ENCODE peak calls at places on chromosomes 16 and 17, in five cellular contexts. One of them, this sample, is unnamed.

GRCh38 chr17:54967621-54968258 is 714 bp downstream of the COX11 start:
- DNase-seq in stimulated activated CD8-positive, alpha-beta memory T cell treated with anti-CD3 and anti-CD28 coated beads, Interleukin-15, amount 100 ng/mL, for 24 hours: no peak
- DNase-seq in cardiac muscle cell: peak
- DNase-seq in CD8-positive, alpha-beta T cell: no peak
- DNase-seq in activated CD8-positive, alpha-beta memory T cell treated with anti-CD3 and anti-CD28 coated beads for 1 hour: no peak
- DNase-seq in this sample: no peak

GRCh38 chr17:81682565-81683207 is 911 bp downstream of the ARL16 start:
- DNase-seq in stimulated activated CD8-positive, alpha-beta memory T cell treated with anti-CD3 and anti-CD28 coated beads, Interleukin-15, amount 100 ng/mL, for 24 hours: no peak
- DNase-seq in cardiac muscle cell: no peak
- DNase-seq in CD8-positive, alpha-beta T cell: no peak
- DNase-seq in activated CD8-positive, alpha-beta memory T cell treated with anti-CD3 and anti-CD28 coated beads for 1 hour: no peak
- DNase-seq in this sample: no peak

GRCh38 chr16:87008664-87009063 is 308.5 kb downstream of the C16orf95 start:
- DNase-seq in stimulated activated CD8-positive, alpha-beta memory T cell treated with anti-CD3 and anti-CD28 coated beads, Interleukin-15, amount 100 ng/mL, for 24 hours: no peak
- DNase-seq in cardiac muscle cell: no peak
- DNase-seq in CD8-positive, alpha-beta T cell: no peak
- DNase-seq in activated CD8-positive, alpha-beta memory T cell treated with anti-CD3 and anti-CD28 coated beads for 1 hour: no peak
- DNase-seq in this sample: no peak

GRCh38 chr17:45958994-45959665 is 39.9 kb upstream of the STH start:
- DNase-seq in stimulated activated CD8-positive, alpha-beta memory T cell treated with anti-CD3 and anti-CD28 coated beads, Interleukin-15, amount 100 ng/mL, for 24 hours: no peak
- DNase-seq in cardiac muscle cell: no peak
- DNase-seq in CD8-positive, alpha-beta T cell: no peak
- DNase-seq in activated CD8-positive, alpha-beta memory T cell treated with anti-CD3 and anti-CD28 coated beads for 1 hour: no peak
- DNase-seq in this sample: no peak

GRCh38 chr17:65553646-65554567 is 7.5 kb downstream of the AXIN2 start:
- DNase-seq in stimulated activated CD8-positive, alpha-beta memory T cell treated with anti-CD3 and anti-CD28 coated beads, Interleukin-15, amount 100 ng/mL, for 24 hours: no peak
- DNase-seq in cardiac muscle cell: no peak
- DNase-seq in CD8-positive, alpha-beta T cell: no peak
- DNase-seq in activated CD8-positive, alpha-beta memory T cell treated with anti-CD3 and anti-CD28 coated beads for 1 hour: no peak
- DNase-seq in this sample: no peak

GRCh38 chr16:30760160-30760559 is 1.7 kb downstream of the CFAP119 start:
- DNase-seq in stimulated activated CD8-positive, alpha-beta memory T cell treated with anti-CD3 and anti-CD28 coated beads, Interleukin-15, amount 100 ng/mL, for 24 hours: no peak
- DNase-seq in cardiac muscle cell: no peak
- DNase-seq in CD8-positive, alpha-beta T cell: no peak
- DNase-seq in activated CD8-positive, alpha-beta memory T cell treated with anti-CD3 and anti-CD28 coated beads for 1 hour: no peak
- DNase-seq in this sample: no peak

GRCh38 chr16:1903220-1903574 is 15.0 kb downstream of the HS3ST6 start:
- DNase-seq in stimulated activated CD8-positive, alpha-beta memory T cell treated with anti-CD3 and anti-CD28 coated beads, Interleukin-15, amount 100 ng/mL, for 24 hours: no peak
- DNase-seq in cardiac muscle cell: no peak
- DNase-seq in CD8-positive, alpha-beta T cell: no peak
- DNase-seq in activated CD8-positive, alpha-beta memory T cell treated with anti-CD3 and anti-CD28 coated beads for 1 hour: no peak
- DNase-seq in this sample: no peak

GRCh38 chr17:67260051-67260987 is 15.3 kb upstream of the HELZ start:
- DNase-seq in stimulated activated CD8-positive, alpha-beta memory T cell treated with anti-CD3 and anti-CD28 coated beads, Interleukin-15, amount 100 ng/mL, for 24 hours: no peak
- DNase-seq in cardiac muscle cell: no peak
- DNase-seq in CD8-positive, alpha-beta T cell: no peak
- DNase-seq in activated CD8-positive, alpha-beta memory T cell treated with anti-CD3 and anti-CD28 coated beads for 1 hour: no peak
- DNase-seq in this sample: no peak

GRCh38 chr16:8108991-8109509 is 481.3 kb downstream of the TMEM114 start:
- DNase-seq in stimulated activated CD8-positive, alpha-beta memory T cell treated with anti-CD3 and anti-CD28 coated beads, Interleukin-15, amount 100 ng/mL, for 24 hours: no peak
- DNase-seq in cardiac muscle cell: no peak
- DNase-seq in CD8-positive, alpha-beta T cell: no peak
- DNase-seq in activated CD8-positive, alpha-beta memory T cell treated with anti-CD3 and anti-CD28 coated beads for 1 hour: no peak
- DNase-seq in this sample: no peak

GRCh38 chr16:87702325-87702811 is 63.4 kb downstream of the KLHDC4 start:
- DNase-seq in stimulated activated CD8-positive, alpha-beta memory T cell treated with anti-CD3 and anti-CD28 coated beads, Interleukin-15, amount 100 ng/mL, for 24 hours: no peak
- DNase-seq in cardiac muscle cell: peak
- DNase-seq in CD8-positive, alpha-beta T cell: no peak
- DNase-seq in activated CD8-positive, alpha-beta memory T cell treated with anti-CD3 and anti-CD28 coated beads for 1 hour: no peak
- DNase-seq in this sample: peak

GRCh38 chr17:81556175-81556691 is 4.1 kb upstream of the FAAP100 start:
- DNase-seq in stimulated activated CD8-positive, alpha-beta memory T cell treated with anti-CD3 and anti-CD28 coated beads, Interleukin-15, amount 100 ng/mL, for 24 hours: no peak
- DNase-seq in cardiac muscle cell: peak
- DNase-seq in CD8-positive, alpha-beta T cell: no peak
- DNase-seq in activated CD8-positive, alpha-beta memory T cell treated with anti-CD3 and anti-CD28 coated beads for 1 hour: no peak
- DNase-seq in this sample: no peak

GRCh38 chr17:48718162-48718780 is 4.0 kb downstream of the PRAC1 start:
- DNase-seq in stimulated activated CD8-positive, alpha-beta memory T cell treated with anti-CD3 and anti-CD28 coated beads, Interleukin-15, amount 100 ng/mL, for 24 hours: no peak
- DNase-seq in cardiac muscle cell: peak
- DNase-seq in CD8-positive, alpha-beta T cell: no peak
- DNase-seq in activated CD8-positive, alpha-beta memory T cell treated with anti-CD3 and anti-CD28 coated beads for 1 hour: no peak
- DNase-seq in this sample: no peak